ENCODE peak calls at places on chromosomes 1 and 21, in nine cellular contexts. S, H, G, D, Y, V, Z, O and T are unnamed samples.

GRCh38 chr21:17512245-17513213 is at the start of gene CXADR:
- DNase-seq in O (no peak), D (no peak), Z (peak), Y (no peak), G (peak), V (no peak), S (no peak), H (peak), T (no peak)

GRCh38 chr1:41582851-41583657 is 98.6 kb upstream of the EDN2 start:
- DNase-seq in H (no peak), O (no peak), Y (no peak), S (no peak), D (no peak), G (no peak), V (no peak), Z (no peak), T (no peak)

GRCh38 chr1:208182880-208183279 is 61.3 kb downstream of the PLXNA2 start:
- DNase-seq in S (no peak), O (no peak), D (no peak), G (no peak), H (no peak), Z (no peak), V (no peak), Y (no peak), T (no peak)

GRCh38 chr21:44908496-44908895 is 12.2 kb downstream of the ITGB2 start:
- DNase-seq in G (no peak), H (no peak), Y (no peak), V (no peak), O (peak), Z (no peak), S (no peak), D (no peak), T (peak)

GRCh38 chr1:204377800-204378608 is 18.3 kb upstream of the PLEKHA6 start:
- DNase-seq in O (no peak), Y (no peak), Z (peak), S (peak), H (peak), D (no peak), V (no peak), G (peak), T (no peak)

GRCh38 chr1:242523968-242524570 is 428 bp downstream of the PLD5 start:
- DNase-seq in S (no peak), O (no peak), G (peak), V (peak), Y (no peak), D (no peak), Z (peak), H (no peak), T (no peak)

GRCh38 chr21:28261291-28261690 is 731.4 kb downstream of the LTN1 start:
- DNase-seq in V (peak), D (no peak), Y (no peak), O (peak), G (no peak), H (no peak), S (no peak), Z (no peak), T (no peak)

GRCh38 chr1:212010004-212010403 is 25.4 kb downstream of the INTS7 start:
- DNase-seq in G (no peak), Z (no peak), S (no peak), O (no peak), D (no peak), Y (no peak), V (no peak), H (no peak), T (no peak)

GRCh38 chr1:119655160-119655559 is 7.1 kb upstream of the ZNF697 start:
- DNase-seq in S (no peak), G (no peak), D (no peak), H (no peak), O (peak), V (no peak), Y (no peak), Z (no peak), T (no peak)

GRCh38 chr1:206133751-206134371 is 16.7 kb upstream of the AVPR1B start:
- DNase-seq in S (no peak), V (peak), Y (no peak), G (no peak), O (no peak), D (no peak), Z (no peak), H (no peak), T (no peak)

GRCh38 chr1:164440222-164440621 is 118.8 kb upstream of the PBX1 start:
- DNase-seq in Y (no peak), O (peak), G (peak), D (no peak), H (peak), S (no peak), V (peak), Z (no peak), T (peak)
- TF ChIP-seq CTCF in Y (no peak), O (peak), G (peak), D (peak), H (no peak), S (peak), V (peak), Z (no peak), T (peak)

GRCh38 chr1:224431726-224432125 is 2.9 kb downstream of the WDR26 start:
- DNase-seq in S (no peak), Y (no peak), V (no peak), H (no peak), D (no peak), O (no peak), G (no peak), Z (no peak), T (no peak)
- H3K4me3 ChIP-seq in S (no peak), Y (peak), V (peak), H (peak), D (peak), O (peak), G (peak), Z (peak), T (peak)

GRCh38 chr1:35047188-35047858 is 15.6 kb upstream of the ZMYM6 start:
- DNase-seq in G (no peak), Z (no peak), D (peak), O (peak), S (peak), H (peak), Y (no peak), V (peak), T (peak)
- TF ChIP-seq CTCF in G (no peak), Z (no peak), D (no peak), O (no peak), S (no peak), H (no peak), Y (no peak), V (peak), T (no peak)

GRCh38 chr1:22812092-22812880 is 101.6 kb downstream of the EPHB2 start:
- DNase-seq in Y (no peak), Z (no peak), H (no peak), G (no peak), V (no peak), O (no peak), S (no peak), D (no peak), T (no peak)

GRCh38 chr1:22808846-22809501 is 98.3 kb downstream of the EPHB2 start:
- DNase-seq in Z (no peak), O (peak), V (peak), G (no peak), D (peak), Y (no peak), H (peak), S (no peak), T (peak)

GRCh38 chr1:22808186-22808845 is 97.7 kb downstream of the EPHB2 start:
- DNase-seq in Y (no peak), S (no peak), H (peak), V (peak), D (peak), Z (no peak), G (no peak), O (peak), T (peak)

GRCh38 chr1:22809783-22810182 is 99.1 kb downstream of the EPHB2 start:
- DNase-seq in V (no peak), S (no peak), H (no peak), D (no peak), Y (no peak), G (no peak), O (no peak), Z (no peak), T (no peak)

DNA sequence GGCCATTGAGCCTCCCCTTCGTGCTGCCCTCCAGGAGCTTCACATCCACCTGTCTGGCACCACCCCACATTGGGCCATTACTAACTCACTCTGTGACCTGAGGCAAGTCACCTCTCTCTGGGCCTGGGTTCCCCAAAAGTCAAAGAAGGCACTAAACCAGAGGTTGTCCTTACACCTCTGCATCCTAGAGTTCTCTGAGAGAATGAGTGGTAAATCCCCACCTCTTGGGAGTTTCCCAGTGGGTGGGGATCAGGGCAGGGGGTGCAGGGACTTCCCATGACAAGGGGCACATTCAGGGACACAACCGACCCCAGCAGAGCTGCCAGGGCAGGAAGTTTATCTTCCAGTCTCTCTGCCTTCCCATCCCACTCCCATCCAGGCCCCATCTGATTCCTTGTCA is 99.7 kb downstream of the EPHB2 start:
- DNase-seq in D (no peak), Z (no peak), H (no peak), G (no peak), Y (no peak), O (no peak), V (no peak), S (no peak), T (no peak)
- H3K4me3 ChIP-seq in D (no peak), Z (no peak), H (no peak), G (no peak), Y (no peak), O (no peak), V (no peak), S (no peak), T (no peak)

GRCh38 chr1:6891781-6892579 is 106.7 kb downstream of the CAMTA1 start:
- DNase-seq in G (no peak), S (no peak), V (peak), Z (no peak), Y (no peak), D (no peak), O (no peak), H (peak), T (peak)
- TF ChIP-seq CTCF in G (no peak), S (no peak), V (no peak), Z (no peak), Y (no peak), D (no peak), O (no peak), H (no peak), T (no peak)

DNA sequence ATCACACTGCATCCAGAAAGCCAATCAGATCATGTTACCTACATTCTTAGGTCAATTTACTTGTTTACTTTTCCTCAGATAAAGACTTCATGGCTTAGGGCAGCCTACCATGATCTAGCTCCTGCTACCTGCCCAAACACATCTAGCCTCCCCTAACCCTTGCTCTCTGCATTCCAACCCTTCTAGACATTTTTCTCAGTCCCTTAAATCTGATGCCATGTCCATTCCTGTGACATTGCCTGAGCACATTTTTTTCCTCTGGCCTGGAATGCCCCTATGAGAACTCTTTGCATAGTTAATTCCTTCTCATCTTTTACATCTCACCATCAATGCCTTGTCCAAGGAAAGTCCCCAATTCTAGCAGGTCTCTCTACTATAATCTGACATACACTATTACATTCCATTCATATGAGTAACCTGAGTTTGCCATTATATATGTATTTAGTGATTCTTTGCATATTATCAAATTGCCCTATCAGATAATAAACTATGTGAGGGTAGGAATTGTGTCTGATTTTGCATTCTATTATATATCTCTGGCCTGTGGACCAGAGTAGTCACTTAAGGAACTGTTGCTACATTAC is 166.9 kb downstream of the COL11A1 start:
- DNase-seq in D (no peak), S (no peak), G (no peak), Z (no peak), O (no peak), H (peak), Y (no peak), V (no peak), T (peak)
- H3K4me3 ChIP-seq in D (no peak), S (no peak), G (no peak), Z (no peak), O (no peak), H (no peak), Y (no peak), V (no peak), T (no peak)

DNA sequence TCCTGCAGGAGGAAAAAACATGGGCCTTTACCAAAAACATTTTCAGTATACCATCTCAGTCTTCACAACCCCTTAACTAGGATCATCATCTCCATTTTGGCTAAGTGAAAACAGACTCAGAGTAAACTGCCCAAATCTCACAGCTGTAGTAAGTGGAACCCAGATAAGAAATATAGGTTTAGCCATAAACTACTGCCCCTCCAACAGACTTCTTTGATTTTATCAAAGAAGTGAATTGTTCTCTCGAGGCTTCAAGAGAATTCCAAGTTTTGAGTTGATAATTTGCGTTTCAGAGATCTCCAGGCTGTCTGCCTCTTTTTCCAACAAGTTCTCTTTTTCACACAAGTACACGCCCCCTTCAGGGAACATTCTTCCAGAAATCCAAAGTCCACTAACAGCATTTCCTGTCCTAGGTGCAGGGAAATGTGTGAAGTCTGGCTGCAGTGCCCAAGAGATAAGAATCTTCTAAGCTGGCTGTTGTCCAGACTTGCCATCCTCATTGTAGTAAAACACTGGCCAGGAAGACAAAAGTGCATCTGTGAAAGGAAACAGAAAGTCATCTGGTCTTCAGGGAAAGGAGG is 30.8 kb downstream of the RNF19B start:
- DNase-seq in D (no peak), G (peak), S (no peak), Y (no peak), Z (no peak), V (peak), O (peak), H (no peak), T (no peak)
- TF ChIP-seq CTCF in D (no peak), G (no peak), S (no peak), Y (no peak), Z (no peak), V (no peak), O (no peak), H (no peak), T (no peak)